ENCODE peak calls at places on chromosomes 2 and 18, in seven cellular contexts. S, E, I, N, V, F and W are unnamed samples.

GRCh38 chr2:26241928-26242436 is 2.5 kb downstream of the HADHA start:
- DNase-seq in S (no peak), E (no peak), I (no peak), N (peak), V (no peak), F (no peak), W (no peak)

GRCh38 chr2:240319221-240319854 is 116.1 kb upstream of the GPC1 start:
- DNase-seq in S (no peak), E (no peak), I (no peak), N (no peak), V (no peak), F (no peak), W (peak)

GRCh38 chr18:6666286-6666685 is 63.2 kb upstream of the ARHGAP28 start:
- DNase-seq in S (no peak), E (no peak), I (no peak), N (no peak), V (no peak), F (no peak), W (no peak)

GRCh38 chr2:136051725-136052048 is 66.3 kb upstream of the DARS1 start:
- DNase-seq in S (no peak), E (no peak), I (no peak), N (no peak), V (no peak), F (no peak), W (no peak)

GRCh38 chr18:79519751-79520472 is 124.2 kb downstream of the NFATC1 start:
- DNase-seq in S (no peak), E (no peak), I (peak), N (peak), V (peak), F (no peak), W (peak)

GRCh38 chr2:197847666-197848401 is 43.4 kb downstream of the PLCL1 start:
- DNase-seq in S (no peak), E (no peak), I (no peak), N (no peak), V (no peak), F (no peak), W (no peak)

GRCh38 chr18:48293954-48294893 is 115.0 kb downstream of the ZBTB7C start:
- DNase-seq in S (no peak), E (no peak), I (no peak), N (no peak), V (no peak), F (no peak), W (peak)

GRCh38 chr2:186537019-186537418 is 51.0 kb downstream of the ZC3H15 start:
- DNase-seq in S (no peak), E (no peak), I (no peak), N (no peak), V (no peak), F (no peak), W (no peak)

GRCh38 chr2:202017940-202018339 is 15.7 kb upstream of the FZD7 start:
- DNase-seq in S (no peak), E (no peak), I (no peak), N (no peak), V (no peak), F (no peak), W (no peak)

GRCh38 chr2:38266382-38267051 is 110.6 kb downstream of the ATL2 start:
- DNase-seq in S (no peak), E (no peak), I (no peak), N (no peak), V (no peak), F (no peak), W (no peak)

GRCh38 chr2:218849721-218850120 is 9.9 kb upstream of the WNT6 start:
- DNase-seq in S (no peak), E (no peak), I (no peak), N (no peak), V (no peak), F (no peak), W (no peak)

GRCh38 chr2:56009758-56010534 is 86.4 kb upstream of the EFEMP1 start:
- DNase-seq in S (no peak), E (no peak), I (no peak), N (peak), V (no peak), F (no peak), W (no peak)

GRCh38 chr2:176781570-176782217 is 430.9 kb upstream of the HNRNPA3 start:
- DNase-seq in S (no peak), E (no peak), I (no peak), N (no peak), V (no peak), F (no peak), W (no peak)